ENCODE peak calls at places on chromosomes 5 and 9, in six cellular contexts. K is GM12865, Q is NCI-H774, P is activated T-cell treated with anti-CD3 and anti-CD28 coated beads for 1 hour, C is T47D, M is NCI-H2029. R is an unnamed sample.
A peak's percentile ranks its signal among the peaks of the same experiment; 100 is the strongest.

GRCh38 chr5:103262422-103262871 is 3.9 kb downstream of the MACIR start:
- DNase-seq in K (no peak), Q (no peak), P (no peak), C (no peak), M (no peak), R (peak; percentile 19)

GRCh38 chr5:100803391-100803790 is 99.7 kb downstream of the ST8SIA4 start:
- DNase-seq in K (no peak), Q (no peak), P (no peak), C (no peak), M (peak; percentile 55), R (no peak)

GRCh38 chr9:26789959-26790358 is 102.6 kb downstream of the CAAP1 start:
- DNase-seq in K (no peak), Q (no peak), P (no peak), C (no peak), M (no peak), R (no peak)

GRCh38 chr5:16057277-16057676 is 122.3 kb downstream of the MARCHF11 start:
- DNase-seq in K (no peak), Q (no peak), P (no peak), C (no peak), M (no peak), R (no peak)

GRCh38 chr9:2560175-2560574 is 61.4 kb upstream of the VLDLR start:
- DNase-seq in K (no peak), Q (peak; percentile 6), P (no peak), C (no peak), M (peak; percentile 57), R (no peak)

GRCh38 chr5:95403996-95404395 is 12.8 kb downstream of the FAM81B start:
- DNase-seq in K (no peak), Q (no peak), P (no peak), C (no peak), M (no peak), R (no peak)

GRCh38 chr9:14730367-14730958 is 7.9 kb upstream of the CER1 start:
- DNase-seq in K (no peak), Q (no peak), P (no peak), C (no peak), M (no peak), R (no peak)

GRCh38 chr9:19782005-19782404 is 6.8 kb downstream of the SLC24A2 start:
- DNase-seq in K (no peak), Q (no peak), P (no peak), C (peak; percentile 54), M (no peak), R (peak; percentile 64)

GRCh38 chr5:132102101-132102701 is 28.6 kb downstream of the CSF2 start:
- DNase-seq in K (peak; percentile 63), Q (no peak), P (no peak), C (no peak), M (no peak), R (no peak)

GRCh38 chr9:13548556-13548955 is 269.1 kb upstream of the MPDZ start:
- DNase-seq in K (no peak), Q (no peak), P (no peak), C (no peak), M (no peak), R (no peak)

GRCh38 chr5:177452688-177453638 is 6.3 kb downstream of the PRR7 start:
- DNase-seq in K (no peak), Q (no peak), P (no peak), C (no peak), M (no peak), R (no peak)